ENCODE peak calls at places on chromosomes 6 and 20, in six cellular contexts. M is AG04449, G is upper lobe of left lung, A is left ventricle myocardium inferior, B is dorsolateral prefrontal cortex, T is A549. P is an unnamed sample.

GRCh38 chr20:53547664-53548239 is 45.9 kb downstream of the ZNF217 start:
- DNase-seq in M (peak; percentile 29), G (no peak), A (no peak), B (no peak), T (peak; percentile 75), P (peak; percentile 18)

GRCh38 chr6:47309326-47310130 is at the start of gene TNFRSF21:
- DNase-seq in M (peak; percentile 21), G (peak; percentile 95), A (peak; percentile 91), B (peak; percentile 94), T (peak; percentile 79), P (peak; percentile 26)

GRCh38 chr6:31972709-31973350 is 892 bp upstream of the DXO start:
- DNase-seq in M (no peak), G (no peak), A (no peak), B (no peak), T (no peak), P (no peak)

GRCh38 chr6:150169609-150170008 is 26.8 kb downstream of the PPP1R14C start:
- DNase-seq in M (peak; percentile 49), G (no peak), A (no peak), B (no peak), T (no peak), P (peak; percentile 38)

GRCh38 chr6:72365773-72366172 is 256.1 kb upstream of the KCNQ5 start:
- DNase-seq in M (no peak), G (no peak), A (no peak), B (no peak), T (no peak), P (no peak)

GRCh38 chr20:23229989-23230388 is 120.6 kb upstream of the NXT1 start:
- DNase-seq in M (no peak), G (no peak), A (no peak), B (no peak), T (no peak), P (no peak)

GRCh38 chr6:111481836-111482235 is 1.2 kb downstream of the REV3L start:
- DNase-seq in M (no peak), G (no peak), A (no peak), B (no peak), T (no peak), P (no peak)

GRCh38 chr20:46974669-46975434 is 80.2 kb downstream of the EYA2 start:
- DNase-seq in M (no peak), G (no peak), A (no peak), B (no peak), T (no peak), P (no peak)

GRCh38 chr6:31579546-31580445 is 2.4 kb downstream of the LTB start:
- DNase-seq in M (no peak), G (no peak), A (no peak), B (no peak), T (no peak), P (no peak)

GRCh38 chr6:86961432-86962200 is 24.3 kb downstream of the HTR1E start:
- DNase-seq in M (no peak), G (no peak), A (no peak), B (no peak), T (no peak), P (no peak)

GRCh38 chr6:134295953-134296553 is 21.9 kb downstream of the SGK1 start:
- DNase-seq in M (peak; percentile 100), G (no peak), A (no peak), B (no peak), T (peak; percentile 82), P (peak; percentile 96)

GRCh38 chr6:156185113-156185512 is 592.1 kb upstream of the ARID1B start:
- DNase-seq in M (no peak), G (no peak), A (no peak), B (no peak), T (no peak), P (no peak)

GRCh38 chr20:37907677-37908397 is 4.9 kb downstream of the VSTM2L start:
- DNase-seq in M (peak; percentile 42), G (no peak), A (no peak), B (no peak), T (peak; percentile 81), P (peak; percentile 38)

GRCh38 chr6:132043148-132043547 is 92.0 kb upstream of the CCN2 start:
- DNase-seq in M (no peak), G (no peak), A (no peak), B (no peak), T (no peak), P (no peak)

GRCh38 chr6:32933661-32934085 is 7.2 kb downstream of the HLA-DMB start:
- DNase-seq in M (no peak), G (no peak), A (peak; percentile 78), B (peak; percentile 57), T (peak; percentile 65), P (no peak)

GRCh38 chr20:51187318-51187717 is 164.4 kb upstream of the KCNG1 start:
- DNase-seq in M (no peak), G (no peak), A (no peak), B (no peak), T (no peak), P (no peak)

GRCh38 chr6:72809701-72810379 is 188.0 kb downstream of the KCNQ5 start:
- DNase-seq in M (no peak), G (no peak), A (no peak), B (no peak), T (no peak), P (no peak)

GRCh38 chr6:79410806-79411205 is 126.4 kb downstream of the LCA5 start:
- DNase-seq in M (no peak), G (no peak), A (no peak), B (no peak), T (no peak), P (no peak)

GRCh38 chr6:34233867-34234266 is 2.8 kb upstream of the HMGA1 start:
- DNase-seq in M (no peak), G (no peak), A (no peak), B (no peak), T (no peak), P (no peak)

GRCh38 chr6:79420054-79420453 is 117.2 kb downstream of the LCA5 start:
- DNase-seq in M (no peak), G (no peak), A (no peak), B (no peak), T (no peak), P (no peak)

GRCh38 chr20:17648306-17648646 is 33.8 kb downstream of the RRBP1 start:
- DNase-seq in M (no peak), G (no peak), A (no peak), B (no peak), T (no peak), P (no peak)

GRCh38 chr20:32429745-32430360 is 71.7 kb downstream of the ASXL1 start:
- DNase-seq in M (no peak), G (peak; percentile 50), A (no peak), B (no peak), T (no peak), P (no peak)

GRCh38 chr6:169839898-169840631 is 88.6 kb downstream of the ERMARD start:
- DNase-seq in M (no peak), G (peak; percentile 57), A (no peak), B (peak; percentile 2), T (no peak), P (no peak)

GRCh38 chr6:44117397-44118128 is 9.7 kb downstream of the MRPL14 start:
- DNase-seq in M (no peak), G (no peak), A (no peak), B (no peak), T (no peak), P (no peak)

GRCh38 chr6:166365806-166366205 is 16.9 kb downstream of the MPC1 start:
- DNase-seq in M (no peak), G (no peak), A (no peak), B (no peak), T (no peak), P (no peak)

GRCh38 chr6:48611332-48611731 is 500.3 kb upstream of the PTCHD4 start:
- DNase-seq in M (peak; percentile 29), G (no peak), A (no peak), B (no peak), T (no peak), P (no peak)

GRCh38 chr6:162408805-162409535 is 318.6 kb downstream of the PRKN start:
- DNase-seq in M (no peak), G (no peak), A (no peak), B (no peak), T (no peak), P (no peak)

GRCh38 chr6:42140756-42141602 is 1.4 kb downstream of the C6orf132 start:
- DNase-seq in M (no peak), G (no peak), A (no peak), B (no peak), T (no peak), P (no peak)
- TF ChIP-seq CTCF in M (no peak), G (no peak), A (no peak), B (no peak), T (no peak), P (no peak)

DNA sequence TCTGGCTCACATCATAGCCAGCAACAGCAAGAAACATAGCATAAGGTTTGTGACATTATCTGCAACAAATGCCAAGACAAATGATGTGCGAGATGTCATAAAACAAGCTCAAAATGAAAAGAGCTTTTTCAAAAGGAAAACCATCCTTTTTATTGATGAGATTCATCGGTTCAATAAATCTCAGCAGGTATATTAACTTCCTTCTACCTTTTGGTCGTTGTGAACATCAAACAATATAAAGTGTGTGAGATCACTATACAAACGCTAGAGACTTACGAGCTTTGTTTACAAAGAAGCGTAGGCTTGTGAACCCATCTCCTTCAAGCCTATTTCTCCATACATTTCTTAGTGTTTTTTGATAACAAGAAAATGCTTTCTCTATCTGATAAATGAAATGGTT is 3.5 kb downstream of the WRNIP1 start:
- DNase-seq in M (no peak), G (no peak), A (no peak), B (no peak), T (no peak), P (no peak)
- H3K4me3 ChIP-seq in M (peak overlapping the region; percentile 13), G (no peak overlapping the region), A (peak overlapping the region; percentile 85), B (peak overlapping the region; percentile 66), T (peak overlapping the region; percentile 96), P (no peak overlapping the region)

GRCh38 chr6:125192610-125192930 is 39.0 kb downstream of the TPD52L1 start:
- DNase-seq in M (no peak), G (no peak), A (no peak), B (no peak), T (no peak), P (no peak)
- TF ChIP-seq CTCF in M (no peak), G (no peak), A (peak; percentile 7), B (no peak), T (no peak), P (no peak)

GRCh38 chr6:46220351-46221220 is 49.8 kb upstream of the ENPP5 start:
- DNase-seq in M (no peak), G (no peak), A (no peak), B (no peak), T (no peak), P (no peak)

GRCh38 chr6:46217671-46218131 is 46.9 kb upstream of the ENPP5 start:
- DNase-seq in M (no peak), G (no peak), A (peak; percentile 27), B (peak; percentile 55), T (no peak), P (no peak)

GRCh38 chr6:46216879-46217278 is 46.1 kb upstream of the ENPP5 start:
- DNase-seq in M (no peak), G (no peak), A (no peak), B (no peak), T (no peak), P (no peak)

GRCh38 chr6:46219661-46220060 is 48.9 kb upstream of the ENPP5 start:
- DNase-seq in M (no peak), G (no peak), A (no peak), B (no peak), T (no peak), P (no peak)

DNA sequence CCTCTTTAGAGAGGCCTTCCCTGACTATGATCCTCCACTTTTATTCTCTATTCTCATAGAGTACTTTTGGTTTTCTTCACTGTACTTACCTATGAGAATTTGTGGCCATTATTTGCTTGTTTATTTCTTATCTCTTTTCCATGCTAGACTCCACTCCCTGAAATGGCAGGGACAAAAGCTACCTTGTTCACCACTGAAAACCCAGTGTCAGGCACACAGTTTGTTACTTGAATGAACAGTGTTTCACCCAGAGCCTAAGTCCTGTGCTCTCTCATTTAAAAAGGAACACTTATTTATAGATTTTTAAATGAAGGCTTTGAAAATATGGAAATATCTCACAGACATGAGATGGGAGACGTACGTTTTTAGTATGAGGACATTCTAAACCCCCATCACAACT is 47.7 kb upstream of the ENPP5 start:
- DNase-seq in M (no peak), G (no peak), A (no peak), B (no peak), T (no peak), P (no peak)
- H3K4me3 ChIP-seq in M (no peak overlapping the region), G (no peak overlapping the region), A (no peak overlapping the region), B (no peak overlapping the region), T (no peak overlapping the region), P (no peak overlapping the region)

P was measured in BJ.